ENCODE peak calls at places on chromosome 18, in four cellular contexts. A, M, Y and J are unnamed samples. For H3K4me1, the result is how much of the 10 kb centered on the place peaks cover.

GRCh38 chr18:490624-491023 is 9.9 kb downstream of the COLEC12 start:
- DNase-seq in M (no peak), A (no peak), Y (no peak), J (no peak)

GRCh38 chr18:46097378-46097852 is 681 bp downstream of the ATP5F1A start:
- DNase-seq in Y (no peak), M (no peak), A (no peak), J (no peak)

GRCh38 chr18:79926306-79926705 is 25.1 kb downstream of the SLC66A2 start:
- DNase-seq in A (no peak), Y (no peak), M (no peak), J (no peak)

GRCh38 chr18:80169607-80170006 is 60.5 kb downstream of the ADNP2 start:
- DNase-seq in M (no peak), A (peak), Y (no peak), J (no peak)

GRCh38 chr18:68893396-68893795 is 95.5 kb downstream of the CCDC102B start:
- DNase-seq in M (no peak), A (no peak), Y (no peak), J (peak)

GRCh38 chr18:39039828-39040227 is 1474.2 kb upstream of the CELF4 start:
- DNase-seq in A (no peak), Y (no peak), M (no peak), J (no peak)

GRCh38 chr18:77022556-77022955 is 110.0 kb downstream of the MBP start:
- DNase-seq in A (no peak), M (no peak), Y (no peak), J (no peak)

GRCh38 chr18:6414723-6415362 is at the start of gene L3MBTL4:
- DNase-seq in Y (no peak), A (no peak), M (peak), J (no peak)

GRCh38 chr18:48800877-48801727 is 149.7 kb downstream of the SMAD7 start:
- DNase-seq in M (peak), Y (no peak), A (peak), J (peak)

GRCh38 chr18:79587298-79588125 is 92.1 kb upstream of the CTDP1 start:
- DNase-seq in A (no peak), Y (no peak), M (peak), J (no peak)

GRCh38 chr18:3508576-3509559 is 58.9 kb downstream of the TGIF1 start:
- DNase-seq in A (no peak), M (peak), Y (no peak), J (peak)

GRCh38 chr18:75125359-75126331 is 83.3 kb downstream of the PTGR3 start:
- DNase-seq in Y (no peak), M (peak), A (no peak), J (no peak)

GRCh38 chr18:46462523-46462922 is 194.5 kb downstream of the LOXHD1 start:
- DNase-seq in Y (no peak), M (peak), A (no peak), J (no peak)

GRCh38 chr18:50104421-50104820 is 90.5 kb downstream of the MYO5B start:
- DNase-seq in M (no peak), Y (no peak), A (no peak), J (no peak)

GRCh38 chr18:79614211-79615028 is 65.2 kb upstream of the CTDP1 start:
- DNase-seq in A (no peak), M (no peak), Y (no peak), J (no peak)

GRCh38 chr18:9992300-9992987 is 78.6 kb downstream of the VAPA start:
- DNase-seq in A (no peak), Y (no peak), M (no peak), J (peak)

GRCh38 chr18:5890606-5891360 is 4.5 kb downstream of the TMEM200C start:
- DNase-seq in M (peak), Y (peak), A (no peak), J (no peak)

GRCh38 chr18:79496237-79496977 is 100.7 kb downstream of the NFATC1 start:
- DNase-seq in A (no peak), M (no peak), Y (no peak), J (peak)

GRCh38 chr18:49178736-49179135 is 228.0 kb upstream of the SMAD7 start:
- DNase-seq in Y (no peak), A (peak), M (no peak), J (peak)

GRCh38 chr18:70334728-70335329 is 46.0 kb downstream of the SOCS6 start:
- DNase-seq in A (no peak), M (no peak), Y (no peak), J (peak)

GRCh38 chr18:7721532-7721931 is 154.4 kb downstream of the PTPRM start:
- DNase-seq in M (no peak), A (no peak), Y (no peak), J (no peak)

GRCh38 chr18:63848159-63848558 is 39.3 kb upstream of the SERPINB2 start:
- DNase-seq in M (no peak), Y (peak), A (peak), J (peak)

GRCh38 chr18:69528439-69528838 is 127.8 kb downstream of the DOK6 start:
- DNase-seq in A (peak), M (no peak), Y (no peak), J (no peak)

GRCh38 chr18:49076767-49077166 is 126.0 kb upstream of the SMAD7 start:
- DNase-seq in A (no peak), M (no peak), Y (no peak), J (no peak)

GRCh38 chr18:59516356-59517155 is 157.5 kb upstream of the LMAN1 start:
- DNase-seq in A (peak), Y (peak), M (no peak), J (peak)

GRCh38 chr18:32366586-32367538 is 103.8 kb downstream of the GAREM1 start:
- DNase-seq in A (no peak), Y (no peak), M (no peak), J (no peak)

GRCh38 chr18:59395226-59396175 is 36.4 kb upstream of the LMAN1 start:
- DNase-seq in M (no peak), A (no peak), Y (no peak), J (no peak)

GRCh38 chr18:58224425-58224750 is 180.4 kb downstream of the NEDD4L start:
- DNase-seq in Y (no peak), M (no peak), A (no peak), J (no peak)

GRCh38 chr18:58225101-58225500 is 181.1 kb downstream of the NEDD4L start:
- DNase-seq in A (no peak), Y (no peak), M (no peak), J (peak)

GRCh38 chr18:58222439-58223125 is 178.6 kb downstream of the NEDD4L start:
- DNase-seq in A (peak), Y (no peak), M (no peak), J (no peak)

GRCh38 chr18:58226476-58226875 is 182.4 kb downstream of the NEDD4L start:
- DNase-seq in A (no peak), Y (no peak), M (no peak), J (no peak)

DNA sequence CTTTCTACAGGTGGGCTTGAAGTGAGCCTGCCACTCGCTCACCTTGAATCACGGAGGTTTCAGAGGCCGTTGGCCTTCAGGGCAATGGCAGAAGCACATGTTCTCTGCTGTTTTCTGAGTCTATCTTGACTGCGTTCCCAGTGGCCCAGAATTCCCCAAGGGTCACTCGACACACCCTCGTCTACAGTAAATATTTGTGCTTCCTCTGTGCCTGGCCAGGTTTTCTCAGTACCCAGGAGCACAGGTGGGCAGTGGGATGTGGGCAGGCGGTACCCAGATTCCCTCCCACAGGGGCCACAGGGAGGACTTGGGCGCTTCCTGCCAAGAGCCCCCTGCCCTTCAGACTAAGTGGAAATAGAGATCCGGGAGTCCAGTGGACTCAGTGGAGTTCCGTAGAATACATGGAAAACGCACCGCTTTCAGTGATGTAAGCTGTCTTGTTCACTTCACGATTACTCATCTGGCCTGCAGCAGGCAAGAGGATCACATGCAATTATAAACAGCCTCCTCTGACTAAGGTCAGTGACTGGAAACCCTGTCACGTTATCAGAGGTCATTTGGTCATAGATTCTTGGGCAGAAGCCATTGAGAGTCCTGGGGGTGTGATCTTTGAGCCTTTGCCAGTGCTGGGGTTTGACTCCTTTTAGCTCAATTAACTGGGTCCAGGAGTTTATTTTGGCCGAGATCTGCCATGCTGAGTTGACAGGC is 179.8 kb downstream of the NEDD4L start:
- DNase-seq in Y (no peak), A (peak), M (no peak), J (peak)
- H3K4me1 ChIP-seq in Y (under half), A (under half), M (under half), J (under half)

GRCh38 chr18:47560693-47561092 is 309.2 kb upstream of the SKOR2 start:
- DNase-seq in Y (no peak), M (peak), A (no peak), J (no peak)
- H2BK5ac ChIP-seq in Y (no peak), M (no peak), A (no peak), J (no peak)

GRCh38 chr18:58335223-58335622 is 291.2 kb downstream of the NEDD4L start:
- DNase-seq in Y (peak), M (no peak), A (no peak), J (no peak)

GRCh38 chr18:58335821-58336220 is 291.8 kb downstream of the NEDD4L start:
- DNase-seq in M (no peak), Y (no peak), A (no peak), J (no peak)

GRCh38 chr18:58337285-58337684 is 291.6 kb downstream of the ALPK2 start:
- DNase-seq in M (no peak), A (no peak), Y (no peak), J (no peak)

GRCh38 chr18:58336605-58337004 is 292.3 kb downstream of the ALPK2 start:
- DNase-seq in M (no peak), A (peak), Y (no peak), J (peak)

GRCh38 chr18:58334061-58334460 is 290.0 kb downstream of the NEDD4L start:
- DNase-seq in A (no peak), M (no peak), Y (no peak), J (no peak)
- H2BK120ac ChIP-seq in A (no peak), M (no peak), Y (no peak), J (no peak)

GRCh38 chr18:28125051-28125450 is 51.9 kb downstream of the CDH2 start:
- DNase-seq in M (no peak), A (no peak), Y (no peak), J (peak)

GRCh38 chr18:28116461-28116860 is 60.5 kb downstream of the CDH2 start:
- DNase-seq in M (no peak), A (no peak), Y (no peak), J (no peak)

GRCh38 chr18:28124239-28125029 is 52.5 kb downstream of the CDH2 start:
- DNase-seq in Y (no peak), A (no peak), M (no peak), J (no peak)

GRCh38 chr18:28123401-28124030 is 53.4 kb downstream of the CDH2 start:
- DNase-seq in M (no peak), A (no peak), Y (no peak), J (no peak)

DNA sequence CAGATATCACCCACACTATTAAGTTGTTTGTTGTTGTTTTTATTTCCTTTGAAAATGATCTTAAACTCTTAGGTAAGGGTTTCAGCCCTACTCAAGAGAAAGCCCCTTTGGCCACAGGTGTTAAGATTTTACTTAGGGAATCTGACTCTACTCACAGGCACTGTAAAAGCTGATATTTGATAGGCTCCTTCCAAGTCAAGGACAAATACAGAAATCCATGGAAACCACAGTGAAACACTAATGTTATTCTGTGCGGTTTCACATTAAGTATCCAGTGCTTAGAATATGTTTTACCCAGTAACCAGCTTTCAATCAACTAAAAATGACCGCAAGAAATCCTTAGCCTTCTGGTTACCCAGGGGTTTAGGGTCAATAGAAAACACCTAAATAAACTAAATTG is 56.1 kb downstream of the CDH2 start:
- DNase-seq in A (no peak), M (no peak), Y (no peak), J (no peak)
- H3K4me1 ChIP-seq in A (under half), M (under half), Y (under half), J (under half)

GRCh38 chr18:13120255-13120654 is 98.3 kb upstream of the LDLRAD4 start:
- DNase-seq in A (no peak), M (no peak), Y (no peak), J (peak)
- H2BK5ac ChIP-seq in A (no peak), M (no peak), Y (no peak), J (no peak)

GRCh38 chr18:43271593-43272432 is 5.5 kb downstream of the SYT4 start:
- DNase-seq in A (peak), M (no peak), Y (peak), J (peak)
- H2BK120ac ChIP-seq in A (no peak), M (no peak), Y (no peak), J (no peak)

GRCh38 chr18:8803063-8803795 is 97.9 kb downstream of the MTCL1 start:
- DNase-seq in Y (no peak), M (no peak), A (no peak), J (no peak)

GRCh38 chr18:8800876-8801262 is 95.5 kb downstream of the MTCL1 start:
- DNase-seq in A (no peak), M (no peak), Y (no peak), J (no peak)

GRCh38 chr18:8801263-8801901 is 96.0 kb downstream of the MTCL1 start:
- DNase-seq in A (peak), Y (no peak), M (no peak), J (peak)

GRCh38 chr18:8800445-8800844 is 95.1 kb downstream of the MTCL1 start:
- DNase-seq in A (peak), Y (no peak), M (peak), J (peak)

GRCh38 chr18:8802031-8802679 is 96.8 kb downstream of the MTCL1 start:
- DNase-seq in Y (no peak), M (no peak), A (no peak), J (no peak)
- H3K4me1 ChIP-seq in Y (under half), M (under half), A (under half), J (under half)

GRCh38 chr18:47550611-47551010 is 299.2 kb upstream of the SKOR2 start:
- DNase-seq in M (no peak), Y (no peak), A (no peak), J (no peak)
- H2BK5ac ChIP-seq in M (no peak), Y (no peak), A (no peak), J (no peak)

GRCh38 chr18:12278765-12279682 is 24.9 kb downstream of the CIDEA start:
- DNase-seq in A (peak), Y (peak), M (peak), J (peak)
- H2BK120ac ChIP-seq in A (peak), Y (no peak), M (no peak), J (peak)